ENCODE peak calls at places on chromosome 9, in five cellular contexts. N is PC-9, Y is PC-3, Z is mammary epithelial cell, W is endothelial cell of umbilical vein. U is an unnamed sample.
A peak's percentile ranks its signal among the peaks of the same experiment; 100 is the strongest.

GRCh38 chr9:112007575-112008240 is 111.1 kb downstream of the UGCG start:
- DNase-seq in Z (no peak), W (no peak), N (no peak), Y (no peak), U (no peak)

GRCh38 chr9:104941597-104941996 is 13.6 kb upstream of the ABCA1 start:
- DNase-seq in Y (no peak), W (no peak), Z (no peak), N (no peak), U (no peak)

GRCh38 chr9:104899759-104900247 is 28.2 kb downstream of the ABCA1 start:
- DNase-seq in N (no peak), W (no peak), Z (no peak), Y (no peak), U (peak; percentile 51)

GRCh38 chr9:20996809-20997208 is 34.6 kb downstream of the HACD4 start:
- DNase-seq in W (no peak), N (no peak), Z (no peak), Y (no peak), U (no peak)

GRCh38 chr9:34869390-34869789 is 88.7 kb upstream of the PHF24 start:
- DNase-seq in Y (peak; percentile 34), N (no peak), Z (peak; percentile 10), W (peak; percentile 19), U (no peak)

GRCh38 chr9:89592963-89593775 is 11.6 kb upstream of the GADD45G start:
- DNase-seq in W (no peak), Y (peak; percentile 32), Z (peak; percentile 35), N (peak; percentile 49), U (peak; percentile 58)

GRCh38 chr9:23537192-23538059 is 288.6 kb downstream of the ELAVL2 start:
- DNase-seq in Y (no peak), Z (no peak), W (no peak), N (no peak), U (no peak)

GRCh38 chr9:112112519-112112918 is 62.6 kb downstream of the SUSD1 start:
- DNase-seq in Y (peak; percentile 90), W (peak; percentile 74), N (peak; percentile 97), Z (peak; percentile 94), U (no peak)

GRCh38 chr9:87556039-87556438 is 58.4 kb downstream of the DAPK1 start:
- DNase-seq in N (no peak), Y (no peak), W (peak; percentile 61), Z (no peak), U (no peak)

GRCh38 chr9:111099199-111100005 is 61.1 kb upstream of the LPAR1 start:
- DNase-seq in Y (no peak), W (no peak), Z (no peak), N (no peak), U (peak; percentile 9)

GRCh38 chr9:13113751-13114150 is 165.7 kb downstream of the MPDZ start:
- DNase-seq in Y (peak; percentile 14), W (no peak), Z (no peak), N (no peak), U (no peak)

GRCh38 chr9:130186839-130187522 is 14.8 kb downstream of the NCS1 start:
- DNase-seq in N (peak; percentile 75), Y (peak; percentile 75), Z (peak; percentile 69), W (no peak), U (peak; percentile 87)

GRCh38 chr9:113056191-113057106 is at the start of gene ZFP37:
- DNase-seq in Z (peak; percentile 90), W (peak; percentile 94), Y (no peak), N (peak; percentile 61), U (peak; percentile 95)

GRCh38 chr9:101387871-101388506 is 3.2 kb upstream of the BAAT start:
- DNase-seq in Z (peak; percentile 32), W (peak; percentile 50), Y (peak; percentile 51), N (no peak), U (peak; percentile 74)

GRCh38 chr9:103242025-103242424 is 246.9 kb downstream of the CYLC2 start:
- DNase-seq in N (no peak), Z (peak; percentile 14), W (no peak), Y (peak; percentile 1), U (peak; percentile 4)

GRCh38 chr9:15113288-15113687 is 193.7 kb downstream of the TTC39B start:
- DNase-seq in Z (no peak), W (no peak), Y (no peak), N (no peak), U (no peak)

GRCh38 chr9:109771084-109771483 is 8.9 kb upstream of the PALM2AKAP2 start:
- DNase-seq in Z (no peak), Y (peak; percentile 40), N (no peak), W (no peak), U (no peak)

GRCh38 chr9:31027678-31028077 is 1356.8 kb upstream of the ACO1 start:
- DNase-seq in Z (no peak), W (no peak), N (no peak), Y (no peak), U (no peak)

GRCh38 chr9:2576631-2577030 is 45.0 kb upstream of the VLDLR start:
- DNase-seq in W (peak; percentile 33), Y (peak; percentile 59), Z (no peak), N (no peak), U (no peak)

GRCh38 chr9:14308751-14309140 is 5.2 kb downstream of the NFIB start:
- DNase-seq in N (no peak), W (peak; percentile 26), Y (no peak), Z (peak; percentile 46), U (no peak)

GRCh38 chr9:80157561-80157983 is 585.8 kb downstream of the TLE4 start:
- DNase-seq in W (peak; percentile 89), Y (no peak), N (no peak), Z (no peak), U (no peak)

GRCh38 chr9:129885018-129885669 is 49.9 kb downstream of the USP20 start:
- DNase-seq in Y (peak; percentile 48), W (peak; percentile 28), Z (no peak), N (no peak), U (no peak)

GRCh38 chr9:87071473-87071872 is 124.2 kb upstream of the GAS1 start:
- DNase-seq in W (no peak), Y (peak; percentile 23), Z (peak; percentile 97), N (peak; percentile 82), U (no peak)

GRCh38 chr9:120439147-120439546 is 140.8 kb downstream of the CDK5RAP2 start:
- DNase-seq in Y (peak; percentile 37), Z (peak; percentile 9), N (no peak), W (no peak), U (peak; percentile 28)

GRCh38 chr9:18238752-18239151 is 235.2 kb upstream of the ADAMTSL1 start:
- DNase-seq in W (peak; percentile 36), Z (peak; percentile 66), Y (peak; percentile 86), N (no peak), U (no peak)

GRCh38 chr9:124812401-124813016 is 35.6 kb downstream of the OLFML2A start:
- DNase-seq in Y (peak; percentile 84), N (peak; percentile 96), Z (peak; percentile 90), W (no peak), U (peak; percentile 86)

GRCh38 chr9:105957830-105958229 is 263.5 kb downstream of the TMEM38B start:
- DNase-seq in Y (peak; percentile 23), N (peak; percentile 58), W (no peak), Z (peak; percentile 33), U (no peak)

GRCh38 chr9:105963700-105964099 is 269.4 kb downstream of the TMEM38B start:
- DNase-seq in W (no peak), Y (no peak), N (no peak), Z (no peak), U (no peak)

GRCh38 chr9:105959491-105959890 is 265.1 kb downstream of the TMEM38B start:
- DNase-seq in Y (no peak), Z (no peak), W (no peak), N (no peak), U (peak; percentile 19)

GRCh38 chr9:105954517-105954916 is 260.2 kb downstream of the TMEM38B start:
- DNase-seq in Y (no peak), W (no peak), N (no peak), Z (no peak), U (no peak)

DNA sequence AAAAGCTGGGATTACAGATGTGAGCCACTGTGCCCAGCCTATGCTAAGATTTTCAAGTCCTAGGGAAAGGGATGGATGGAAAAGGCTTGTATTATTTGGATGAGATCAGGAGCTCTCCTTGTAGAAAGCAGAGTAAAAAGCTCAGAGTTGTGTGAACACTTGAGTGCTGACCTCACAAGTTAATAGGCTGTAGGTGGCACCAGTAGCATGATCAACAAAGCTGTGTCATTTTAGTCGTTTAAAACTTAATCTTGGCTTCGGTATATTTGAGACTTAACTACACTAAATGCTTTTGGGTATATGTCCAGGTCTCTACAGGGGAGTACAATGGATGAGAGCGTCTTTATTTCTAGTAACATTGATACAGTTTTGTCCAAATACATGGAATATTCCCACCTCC is 264.2 kb downstream of the TMEM38B start:
- DNase-seq in Z (no peak), Y (no peak), N (no peak), W (no peak), U (no peak)
- TF ChIP-seq CTCF in Z (no peak), Y (no peak), N (no peak), W (no peak), U (no peak)

DNA sequence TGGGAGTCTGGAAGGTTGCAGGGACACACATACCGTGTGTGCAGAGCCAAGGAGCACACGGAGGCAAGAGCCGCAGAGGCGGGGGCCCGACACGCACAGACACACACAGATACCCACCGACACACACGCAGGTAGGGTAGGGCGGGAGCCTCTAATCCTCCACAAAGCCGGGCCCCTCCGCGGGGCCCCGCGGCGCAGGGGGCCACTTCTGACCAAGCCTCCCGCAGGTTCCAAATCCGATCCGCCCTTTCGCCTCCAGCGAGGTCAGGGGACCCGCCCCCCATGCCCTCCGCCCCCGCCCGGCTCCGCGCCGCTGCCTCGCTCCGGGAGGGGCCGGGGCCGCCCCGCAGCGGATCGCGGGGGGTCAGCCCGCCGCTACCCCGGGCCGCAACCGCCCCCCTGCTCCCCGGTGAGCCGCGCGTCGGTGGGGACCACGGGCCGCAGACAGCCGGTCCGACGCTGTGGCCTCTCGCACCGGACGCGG is 1.4 kb upstream of the LMX1B start:
- DNase-seq in W (no peak), Z (no peak), N (no peak), Y (no peak), U (no peak)
- TF ChIP-seq EZH2 in W (peak; percentile 67), Z (no peak), N (no peak), Y (no peak), U (no peak)

DNA sequence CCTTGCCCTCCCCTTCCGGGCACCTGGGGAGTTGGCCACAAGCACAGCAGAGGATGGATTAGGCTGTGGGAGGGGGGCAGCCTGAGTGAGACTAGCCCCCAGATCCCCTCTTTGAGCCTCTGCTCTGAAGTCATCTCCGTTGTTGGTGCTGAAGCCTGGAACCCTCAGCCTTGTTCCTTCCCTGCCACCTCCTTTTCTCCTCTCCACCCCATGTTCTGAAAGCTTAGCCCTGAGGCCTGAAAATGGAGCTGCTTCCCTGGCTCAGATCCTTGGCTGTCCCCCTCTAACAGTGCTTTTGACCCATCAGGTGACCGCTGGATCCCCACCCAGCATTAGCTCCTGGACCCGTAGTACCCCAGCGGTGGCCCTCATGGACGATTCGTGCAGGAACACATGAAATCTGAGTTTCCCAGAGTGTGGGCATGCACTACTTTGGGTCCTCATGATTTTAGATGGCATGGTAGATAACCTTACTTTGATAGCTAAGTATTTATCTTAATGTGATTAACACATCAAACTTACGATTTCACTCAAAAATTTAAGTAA is 21.6 kb upstream of the ANGPTL2 start:
- DNase-seq in N (no peak), Z (no peak), Y (no peak), W (no peak), U (no peak)
- TF ChIP-seq CTCF in N (no peak), Z (no peak), Y (no peak), W (no peak), U (no peak)

GRCh38 chr9:136133191-136133958 is 14.7 kb upstream of the TMEM250 start:
- DNase-seq in W (no peak), Y (no peak), N (no peak), Z (no peak), U (peak; percentile 81)
- TF ChIP-seq EZH2 in W (no peak), Y (no peak), N (no peak), Z (peak; percentile 7), U (no peak)

U was measured in hepatocyte.